ENCODE peak calls at places on chromosomes 4 and X, in seven cellular contexts. E, Q, B, H, W, U and N are unnamed samples.

GRCh38 chr4:61619528-61619927 is 419.4 kb downstream of the ADGRL3 start:
- DNase-seq in Q (no peak), E (no peak), H (no peak), B (no peak), U (no peak), W (no peak), N (no peak)

GRCh38 chrX:102129473-102129872 is 4.0 kb downstream of the TCEAL2 start:
- DNase-seq in B (no peak), W (no peak), Q (no peak), U (peak), H (no peak), E (no peak), N (no peak)

GRCh38 chr4:185346975-185347601 is 48.6 kb downstream of the LRP2BP start:
- DNase-seq in E (no peak), U (no peak), W (no peak), B (no peak), H (no peak), Q (no peak), N (no peak)

GRCh38 chr4:139955600-139955999 is 198.4 kb downstream of the MAML3 start:
- DNase-seq in H (no peak), Q (no peak), W (no peak), E (no peak), U (no peak), B (no peak), N (no peak)

GRCh38 chrX:67723580-67724351 is 179.9 kb downstream of the AR start:
- DNase-seq in H (no peak), W (no peak), Q (no peak), E (no peak), B (no peak), U (no peak), N (no peak)

GRCh38 chr4:3851881-3852280 is 85.7 kb downstream of the ADRA2C start:
- DNase-seq in H (no peak), Q (no peak), B (no peak), W (no peak), E (no peak), U (no peak), N (no peak)

GRCh38 chr4:119479835-119480234 is 148.8 kb downstream of the PDE5A start:
- DNase-seq in B (no peak), Q (no peak), H (no peak), U (no peak), W (no peak), E (no peak), N (no peak)

GRCh38 chr4:151389316-151389715 is 19.7 kb upstream of the FHIP1A start:
- DNase-seq in H (no peak), E (no peak), U (no peak), W (no peak), Q (no peak), B (no peak), N (no peak)

GRCh38 chr4:3854661-3855060 is 88.5 kb downstream of the ADRA2C start:
- DNase-seq in E (no peak), U (no peak), B (no peak), Q (no peak), W (no peak), H (no peak), N (no peak)

GRCh38 chrX:320126-320783 is 1.7 kb upstream of the GTPBP6 start:
- DNase-seq in B (no peak), Q (peak), U (no peak), W (no peak), E (no peak), H (peak), N (no peak)

GRCh38 chrX:318739-319578 is at the start of gene GTPBP6:
- DNase-seq in E (peak), H (peak), Q (peak), B (peak), W (peak), U (peak), N (peak)

GRCh38 chrX:319579-320125 is 1.1 kb upstream of the GTPBP6 start:
- DNase-seq in E (no peak), B (no peak), U (no peak), W (no peak), Q (peak), H (no peak), N (no peak)

GRCh38 chrX:327660-328126 is 9.1 kb upstream of the GTPBP6 start:
- DNase-seq in B (no peak), U (no peak), E (no peak), W (no peak), H (no peak), Q (no peak), N (no peak)

DNA sequence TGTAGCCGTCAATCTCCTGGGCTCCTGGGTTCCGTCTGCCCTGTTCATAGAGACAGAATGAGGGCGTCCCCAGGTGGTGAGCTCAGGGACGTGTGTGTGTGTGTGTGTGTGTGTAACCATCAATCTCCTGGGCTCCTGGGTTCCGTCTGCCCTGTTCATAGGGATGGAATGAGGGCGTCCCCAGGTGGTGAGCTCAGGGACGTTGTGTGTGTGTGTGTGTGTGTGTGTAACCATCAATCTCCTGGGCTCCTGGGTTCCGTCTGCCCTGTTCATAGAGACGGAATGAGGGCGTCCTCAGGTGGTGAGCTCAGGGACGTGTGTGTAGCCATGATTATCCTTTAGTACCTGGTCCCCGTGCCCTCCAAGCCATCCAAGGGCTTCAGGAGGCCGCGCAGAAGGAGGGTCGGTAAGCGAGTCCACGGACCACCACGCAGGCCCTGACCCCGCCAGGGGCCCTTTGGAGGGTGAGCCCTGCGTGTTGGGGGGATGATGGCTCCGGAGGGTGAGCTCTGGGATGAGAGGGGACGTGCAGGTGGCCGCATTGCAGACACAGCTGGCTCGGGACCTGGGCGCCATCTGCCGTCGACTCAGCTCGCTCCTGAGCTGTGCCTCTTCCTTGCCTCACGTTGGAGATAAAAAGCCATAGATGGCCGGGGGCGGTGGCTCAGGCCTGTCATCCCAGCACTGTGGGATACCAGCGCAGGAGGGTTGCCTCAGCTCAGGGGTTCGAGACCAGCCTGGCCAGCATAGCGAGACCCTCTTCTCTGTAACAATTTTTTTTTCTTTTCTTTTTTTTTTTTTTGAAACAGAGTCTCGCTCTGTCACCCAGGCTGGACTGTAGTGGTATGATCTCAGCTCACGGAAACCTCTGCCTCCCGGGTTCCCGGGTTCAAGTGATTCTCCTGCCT is 5.4 kb upstream of the GTPBP6 start:
- DNase-seq in H (no peak), Q (peak), E (peak), U (no peak), B (peak), W (no peak), N (no peak)
- TF ChIP-seq CTCF in H (no peak), Q (peak), E (no peak), U (peak), B (no peak), W (peak), N (no peak)

GRCh38 chr4:89640620-89641366 is 196.2 kb downstream of the SNCA start:
- DNase-seq in E (no peak), B (no peak), W (no peak), H (no peak), U (peak), Q (peak), N (peak)
- TF ChIP-seq CTCF in E (no peak), B (no peak), W (peak), H (peak), U (peak), Q (peak), N (peak)

GRCh38 chr4:10260777-10261176 is 144.2 kb upstream of the WDR1 start:
- DNase-seq in Q (no peak), U (no peak), E (no peak), H (no peak), W (no peak), B (no peak), N (no peak)
- TF ChIP-seq CTCF in Q (no peak), U (peak), E (no peak), H (no peak), W (no peak), B (no peak), N (no peak)

DNA sequence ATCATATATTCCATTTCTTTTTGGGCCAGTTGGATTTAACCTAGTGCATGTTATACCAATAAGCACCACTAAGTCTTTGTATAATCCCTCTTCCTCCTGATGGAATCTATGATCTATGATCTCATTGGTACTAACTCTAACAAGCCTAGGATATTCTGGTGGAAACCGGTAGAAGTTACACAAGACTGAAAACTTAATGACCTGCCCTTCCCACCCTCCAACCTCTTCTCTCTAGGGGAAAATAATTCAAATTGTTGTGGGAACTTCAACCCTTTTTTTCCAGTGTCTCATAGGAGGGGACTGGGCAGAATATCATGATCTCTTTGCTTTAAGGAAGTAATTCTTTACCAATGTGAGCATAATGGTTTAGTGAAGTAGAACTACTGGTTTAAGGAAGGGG is 289.5 kb upstream of the BOD1L1 start:
- DNase-seq in H (no peak), E (no peak), B (no peak), Q (no peak), U (no peak), W (no peak), N (no peak)
- TF ChIP-seq CTCF in H (no peak), E (no peak), B (no peak), Q (no peak), U (no peak), W (no peak), N (no peak)

GRCh38 chrX:153495903-153496629 is 1.3 kb downstream of the BGN start:
- DNase-seq in U (no peak), E (no peak), B (no peak), Q (no peak), H (no peak), W (no peak), N (no peak)

GRCh38 chrX:153494061-153494460 is 719 bp upstream of the BGN start:
- DNase-seq in E (no peak), W (no peak), H (no peak), B (no peak), Q (no peak), U (no peak), N (no peak)

GRCh38 chrX:153495362-153495751 is 577 bp downstream of the BGN start:
- DNase-seq in E (no peak), H (no peak), B (no peak), U (no peak), W (no peak), Q (no peak), N (no peak)

GRCh38 chrX:153493085-153493484 is 1.7 kb upstream of the BGN start:
- DNase-seq in E (no peak), B (no peak), Q (no peak), U (no peak), H (no peak), W (no peak), N (no peak)

DNA sequence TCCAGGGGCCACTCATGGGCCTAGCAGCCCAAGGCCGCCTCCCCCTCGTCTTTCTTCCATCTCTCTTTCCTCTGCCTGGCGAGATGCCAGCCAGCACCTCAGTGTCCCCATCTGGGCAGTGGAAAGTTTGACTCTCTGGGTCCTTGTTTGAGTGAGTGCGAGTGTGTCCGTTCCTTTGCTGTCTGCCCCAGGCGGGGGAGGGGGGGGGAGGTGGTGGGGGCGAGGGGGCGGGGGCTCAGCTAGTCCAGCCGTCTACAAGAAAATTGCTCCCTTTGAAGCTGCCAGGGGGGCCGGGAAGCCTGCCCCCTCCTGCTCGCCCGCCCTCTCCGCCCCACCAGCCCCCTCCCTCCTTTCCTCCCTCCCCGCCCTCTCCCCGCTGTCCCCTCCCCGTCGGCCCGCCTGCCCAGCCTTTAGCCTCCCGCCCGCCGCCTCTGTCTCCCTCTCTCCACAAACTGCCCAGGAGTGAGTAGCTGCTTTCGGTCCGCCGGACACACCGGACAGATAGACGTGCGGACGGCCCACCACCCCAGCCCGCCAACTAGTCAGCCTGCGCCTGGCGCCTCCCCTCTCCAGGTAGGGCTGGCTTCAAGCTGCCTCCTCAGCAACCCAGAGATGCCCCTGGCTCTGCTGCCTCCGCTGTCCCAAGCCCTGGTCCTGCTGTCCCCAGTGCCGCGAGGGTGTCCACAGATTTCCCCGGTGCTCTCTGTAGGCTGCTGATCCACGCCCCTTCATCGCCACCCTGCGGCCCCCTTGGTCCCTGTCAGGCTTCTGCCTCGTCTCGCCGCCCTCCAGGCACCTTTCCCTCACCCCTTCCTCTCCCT is at the start of gene BGN:
- DNase-seq in E (no peak), U (peak), B (peak), H (peak), Q (peak), W (no peak), N (no peak)
- TF ChIP-seq CTCF in E (no peak), U (peak), B (peak), H (peak), Q (peak), W (peak), N (no peak)

GRCh38 chr4:90071289-90072235 is 55.6 kb upstream of the CCSER1 start:
- DNase-seq in E (no peak), H (no peak), B (no peak), W (no peak), U (no peak), Q (no peak), N (no peak)
- TF ChIP-seq CTCF in E (no peak), H (no peak), B (no peak), W (no peak), U (no peak), Q (no peak), N (no peak)

GRCh38 chr4:73866236-73866635 is 3.0 kb upstream of the CXCL1 start:
- DNase-seq in W (no peak), H (no peak), Q (no peak), B (no peak), U (no peak), E (no peak), N (no peak)

GRCh38 chr4:73864973-73865372 is 4.2 kb upstream of the CXCL1 start:
- DNase-seq in H (no peak), W (no peak), U (no peak), Q (no peak), E (no peak), B (no peak), N (no peak)

GRCh38 chr4:73865697-73866096 is 3.5 kb upstream of the CXCL1 start:
- DNase-seq in Q (no peak), E (no peak), W (no peak), B (no peak), U (no peak), H (no peak), N (no peak)

GRCh38 chr4:73862357-73862756 is 6.8 kb upstream of the CXCL1 start:
- DNase-seq in U (no peak), B (no peak), E (no peak), W (no peak), Q (no peak), H (no peak), N (no peak)

GRCh38 chr4:73864365-73864764 is 4.8 kb upstream of the CXCL1 start:
- DNase-seq in B (no peak), W (no peak), E (peak), Q (peak), H (no peak), U (peak), N (no peak)
- TF ChIP-seq CTCF in B (no peak), W (peak), E (no peak), Q (peak), H (no peak), U (peak), N (no peak)

DNA sequence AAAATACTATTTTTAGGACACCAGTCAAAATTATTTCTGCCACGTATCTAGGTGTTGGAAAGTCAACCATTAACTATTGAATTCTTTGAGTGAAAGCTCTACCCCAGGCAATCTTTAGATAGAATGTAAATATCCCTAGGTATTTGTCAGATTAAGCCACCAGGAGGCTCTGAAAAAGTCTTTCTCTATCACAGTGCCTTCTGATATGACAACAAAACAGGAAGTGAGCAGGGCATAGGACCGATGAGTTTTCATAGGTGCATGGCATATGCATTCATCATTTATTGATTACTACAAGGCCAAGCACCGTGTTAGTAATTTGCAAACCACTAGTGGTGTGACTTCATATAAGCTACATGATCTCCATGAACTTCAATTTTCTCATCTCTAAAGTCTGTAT is 333.6 kb upstream of the F9 start:
- DNase-seq in W (no peak), E (no peak), H (no peak), U (no peak), B (no peak), Q (no peak), N (no peak)
- TF ChIP-seq CTCF in W (no peak), E (no peak), H (no peak), U (peak), B (no peak), Q (no peak), N (no peak)

GRCh38 chr4:121272526-121272925 is 108.3 kb downstream of the QRFPR start:
- DNase-seq in W (no peak), E (no peak), U (peak), H (no peak), B (no peak), Q (no peak), N (no peak)

GRCh38 chr4:121273191-121273590 is 107.6 kb downstream of the QRFPR start:
- DNase-seq in E (no peak), Q (no peak), H (no peak), W (no peak), B (no peak), U (no peak), N (no peak)

GRCh38 chr4:121283319-121283718 is 97.5 kb downstream of the QRFPR start:
- DNase-seq in H (no peak), E (no peak), Q (no peak), U (no peak), W (no peak), B (no peak), N (no peak)

GRCh38 chr4:121278811-121279368 is 101.9 kb downstream of the QRFPR start:
- DNase-seq in H (no peak), Q (no peak), W (no peak), B (no peak), E (no peak), U (no peak), N (no peak)

DNA sequence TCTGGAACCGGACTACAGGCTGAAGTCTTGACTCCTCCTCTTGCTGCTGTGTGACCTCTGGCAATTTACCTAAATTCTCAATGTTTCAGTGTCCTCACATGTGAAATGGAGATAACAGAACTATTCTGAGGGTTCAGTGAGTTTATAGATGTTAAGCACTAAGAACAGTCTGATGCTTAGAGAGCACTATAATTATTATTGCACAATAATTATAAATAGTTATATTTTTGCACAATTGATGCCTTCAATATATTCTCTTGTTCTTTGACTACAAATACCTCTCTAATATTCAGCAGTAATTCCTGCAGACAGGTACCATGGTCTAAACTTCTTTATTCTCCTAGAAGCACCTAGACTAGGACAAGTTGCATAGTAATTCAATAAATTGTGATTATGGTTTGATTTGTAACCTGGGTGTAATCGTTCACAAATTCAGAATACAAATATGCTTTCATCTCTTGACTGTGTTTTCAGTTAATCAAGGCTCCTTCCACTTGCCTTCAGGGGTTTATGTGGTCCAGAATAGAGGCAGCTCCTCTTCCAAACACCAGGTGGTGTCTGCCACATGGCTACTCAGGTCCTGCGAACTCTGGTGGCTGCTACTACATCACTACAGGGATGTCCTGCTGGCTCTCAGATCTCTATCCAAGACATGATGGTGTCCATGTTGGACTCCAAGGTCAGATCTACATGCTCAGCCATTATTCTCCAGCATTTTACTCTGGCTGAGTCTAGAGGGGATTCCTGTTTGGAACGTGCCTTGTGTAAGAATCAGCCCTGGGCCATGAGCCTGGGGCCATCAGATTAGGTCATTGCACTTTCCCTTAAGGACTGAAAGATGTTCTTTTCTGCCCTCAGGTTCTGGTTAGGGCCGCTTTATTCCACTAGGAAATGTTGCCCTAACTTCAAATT is 103.4 kb downstream of the QRFPR start:
- DNase-seq in E (no peak), H (no peak), Q (peak), U (peak), B (no peak), W (no peak), N (no peak)
- TF ChIP-seq CTCF in E (no peak), H (no peak), Q (peak), U (peak), B (no peak), W (no peak), N (no peak)

DNA sequence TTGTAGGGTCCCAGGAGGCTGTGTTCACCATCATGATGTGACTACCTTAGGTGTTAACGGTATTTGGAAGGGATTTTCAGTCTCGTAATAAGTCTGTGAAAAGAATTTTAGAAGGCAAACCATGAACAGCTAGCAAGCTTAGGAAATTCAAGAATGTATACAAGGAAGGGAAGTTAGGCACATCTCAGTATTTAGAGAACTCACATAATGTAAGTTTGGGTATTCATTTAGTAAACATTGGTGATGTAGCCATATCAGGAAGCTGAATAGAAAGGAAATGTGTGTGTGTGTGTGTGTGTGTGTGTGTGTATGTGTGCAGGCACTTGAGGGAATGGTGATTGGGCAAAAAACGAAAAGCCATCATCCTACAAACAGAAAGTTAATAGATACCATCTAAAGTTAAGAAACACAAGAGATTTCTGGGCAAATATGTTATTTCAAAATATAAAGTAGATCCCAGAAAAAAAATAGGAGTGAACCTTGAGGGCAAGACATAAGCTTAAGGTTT is 34.7 kb upstream of the PRKX start:
- DNase-seq in H (no peak), W (no peak), U (no peak), B (no peak), E (no peak), Q (no peak), N (no peak)
- TF ChIP-seq CTCF in H (no peak), W (no peak), U (no peak), B (no peak), E (no peak), Q (no peak), N (no peak)